ENCODE peak calls at places on chromosomes 4 and X, in eight cellular contexts. A, B, I, Q, D, U, L and C are unnamed samples.

GRCh38 chr4:63618883-63619573 is 790.2 kb downstream of the TECRL start:
- DNase-seq in Q (peak; percentile 0), A (no peak), U (no peak), L (no peak), I (no peak), B (no peak), D (no peak), C (no peak)

GRCh38 chr4:164596318-164596878 is 157.5 kb upstream of the SMIM31 start:
- DNase-seq in U (no peak), A (no peak), L (no peak), Q (no peak), I (no peak), B (no peak), D (no peak), C (no peak)

GRCh38 chrX:264634-265455 is 16.3 kb upstream of the PLCXD1 start:
- DNase-seq in L (no peak), I (no peak), D (no peak), Q (peak; percentile 67), A (peak; percentile 35), U (no peak), B (no peak), C (peak; percentile 47)

GRCh38 chrX:2658585-2659292 is 32.4 kb upstream of the CD99 start:
- DNase-seq in A (no peak), Q (no peak), B (no peak), D (no peak), U (no peak), I (no peak), L (no peak), C (peak; percentile 41)

GRCh38 chrX:103362504-103362903 is 6.2 kb downstream of the TCEAL9 start:
- DNase-seq in U (no peak), B (no peak), I (no peak), A (no peak), Q (peak; percentile 20), D (no peak), L (no peak), C (no peak)

GRCh38 chrX:130049821-130050220 is 60.5 kb downstream of the ELF4 start:
- DNase-seq in D (no peak), I (no peak), B (no peak), L (no peak), A (no peak), U (no peak), Q (no peak), C (no peak)

GRCh38 chr4:48296330-48296729 is 26.7 kb upstream of the TEC start:
- DNase-seq in Q (no peak), B (no peak), A (no peak), U (no peak), D (peak; percentile 85), L (no peak), I (no peak), C (no peak)

GRCh38 chr4:87442889-87443288 is 20.5 kb downstream of the NUDT9 start:
- DNase-seq in I (no peak), D (no peak), A (no peak), U (no peak), Q (no peak), L (no peak), B (no peak), C (no peak)

GRCh38 chrX:1327651-1328304 is 8.8 kb upstream of the IL3RA start:
- DNase-seq in U (no peak), D (no peak), I (no peak), Q (no peak), B (no peak), A (no peak), L (no peak), C (no peak)

GRCh38 chr4:129355529-129355928 is 259.6 kb downstream of the C4orf33 start:
- DNase-seq in Q (peak; percentile 52), A (no peak), U (no peak), I (no peak), B (no peak), L (no peak), D (no peak), C (no peak)

GRCh38 chr4:27638163-27638915 is 777.7 kb downstream of the STIM2 start:
- DNase-seq in D (no peak), L (no peak), I (no peak), A (no peak), B (no peak), U (no peak), Q (peak; percentile 53), C (no peak)

GRCh38 chr4:138390286-138390685 is 148.1 kb upstream of the SLC7A11 start:
- DNase-seq in A (no peak), U (no peak), B (no peak), L (no peak), Q (peak; percentile 17), D (no peak), I (no peak), C (no peak)

GRCh38 chrX:2928583-2929434 is at the start of gene ARSD:
- DNase-seq in A (peak; percentile 96), Q (peak; percentile 86), L (peak; percentile 94), B (peak; percentile 79), D (no peak), I (peak; percentile 6), U (peak; percentile 87), C (peak; percentile 84)

GRCh38 chrX:70092247-70092646 is 30.0 kb downstream of the OTUD6A start:
- DNase-seq in Q (no peak), B (no peak), D (no peak), L (no peak), A (no peak), I (no peak), U (no peak), C (no peak)

DNA sequence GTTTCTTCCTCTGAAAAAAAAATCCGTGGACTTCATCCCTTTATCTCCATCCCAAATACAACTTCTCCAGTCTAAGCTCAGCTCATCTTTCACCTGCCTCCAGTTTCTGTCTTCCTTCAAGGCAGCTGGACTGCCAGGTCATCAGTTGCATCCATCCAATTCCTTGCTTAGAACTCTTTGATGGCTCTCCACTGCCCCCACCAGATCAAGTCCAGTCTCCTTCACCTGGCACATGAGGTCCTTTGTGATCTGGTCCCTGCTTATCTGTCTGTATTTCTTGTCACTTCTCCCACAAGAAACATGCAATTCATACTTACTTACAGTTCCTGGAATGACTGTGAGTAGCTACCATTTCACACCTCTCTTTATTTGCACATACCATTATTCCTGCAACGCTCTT is 33.8 kb downstream of the OTUD6A start:
- DNase-seq in U (no peak), L (no peak), Q (peak; percentile 44), A (no peak), I (no peak), D (no peak), B (no peak), C (peak; percentile 4)
- TF ChIP-seq CTCF in U (no peak), L (peak; percentile 21), Q (peak; percentile 31), A (no peak), I (no peak), D (no peak), B (peak; percentile 18), C (no peak)

GRCh38 chr4:1561286-1561990 is 122.7 kb downstream of the FAM53A start:
- DNase-seq in Q (no peak), I (no peak), B (no peak), L (no peak), U (no peak), A (no peak), D (no peak), C (no peak)

GRCh38 chr4:1562771-1563170 is 121.3 kb downstream of the FAM53A start:
- DNase-seq in D (no peak), L (no peak), I (no peak), Q (no peak), A (no peak), B (no peak), U (no peak), C (no peak)

GRCh38 chr4:1563241-1563640 is 120.9 kb downstream of the FAM53A start:
- DNase-seq in D (no peak), Q (no peak), A (no peak), B (no peak), I (no peak), U (no peak), L (no peak), C (no peak)

GRCh38 chr4:1563768-1564485 is 120.2 kb downstream of the FAM53A start:
- DNase-seq in B (no peak), I (no peak), U (no peak), Q (no peak), A (no peak), L (no peak), D (no peak), C (no peak)

DNA sequence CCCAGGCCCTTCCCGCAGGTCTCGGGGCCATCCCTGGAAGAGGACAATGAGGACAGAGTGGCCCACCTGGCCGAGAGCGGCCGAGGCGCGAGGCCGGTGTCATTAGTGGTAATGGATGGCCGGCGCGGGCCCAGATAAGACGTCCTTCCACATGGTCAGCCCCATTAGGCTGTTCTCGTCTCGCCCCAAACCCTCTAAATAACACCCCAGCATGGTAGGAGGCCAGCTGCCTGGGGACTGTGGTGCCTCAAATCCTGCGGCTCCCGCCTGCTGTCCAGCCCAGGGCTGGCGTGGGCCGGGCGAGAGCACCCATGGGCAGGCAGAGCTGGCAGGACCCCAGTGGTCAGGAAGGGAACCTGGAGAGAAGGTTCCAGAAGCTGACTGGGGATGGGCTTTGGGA is 121.7 kb downstream of the FAM53A start:
- DNase-seq in A (no peak), Q (no peak), B (no peak), I (no peak), L (no peak), D (no peak), U (no peak), C (no peak)
- TF ChIP-seq CTCF in A (no peak), Q (no peak), B (no peak), I (no peak), L (no peak), D (no peak), U (no peak), C (no peak)

GRCh38 chrX:78092296-78092695 is 11.8 kb upstream of the PGK1 start:
- DNase-seq in I (no peak), Q (peak; percentile 82), A (no peak), B (peak; percentile 37), U (no peak), L (no peak), D (peak; percentile 22), C (no peak)
- TF ChIP-seq CTCF in I (no peak), Q (peak; percentile 39), A (no peak), B (peak; percentile 69), U (no peak), L (peak; percentile 44), D (peak; percentile 52), C (peak; percentile 3)

DNA sequence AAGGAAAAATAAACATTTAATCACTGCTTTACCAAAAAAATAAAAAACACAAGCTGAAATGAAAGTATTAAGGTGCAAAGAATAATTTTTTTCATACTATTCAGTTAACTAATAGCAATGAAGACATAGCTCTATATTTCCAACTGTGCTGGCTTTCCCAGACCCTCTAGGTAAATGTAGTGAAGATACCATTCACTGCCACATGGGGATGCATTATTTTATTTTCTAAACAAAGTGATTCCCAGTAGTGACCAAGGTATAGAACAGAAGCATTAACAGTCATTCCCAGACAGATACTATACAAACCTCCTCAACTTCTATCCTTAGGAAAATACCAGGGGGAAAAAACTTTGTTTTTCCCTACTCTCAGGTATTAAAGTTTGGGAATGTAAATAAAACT is 39.4 kb downstream of the ANTXR2 start:
- DNase-seq in L (no peak), A (no peak), Q (no peak), D (no peak), U (no peak), B (no peak), I (no peak), C (no peak)
- TF ChIP-seq CTCF in L (no peak), A (no peak), Q (no peak), D (no peak), U (no peak), B (no peak), I (no peak), C (no peak)

GRCh38 chrX:40671126-40671525 is 23.8 kb upstream of the CXorf38 start:
- DNase-seq in L (no peak), D (no peak), B (no peak), U (no peak), Q (no peak), I (no peak), A (no peak), C (no peak)
- TF ChIP-seq CTCF in L (no peak), D (no peak), B (no peak), U (no peak), Q (no peak), I (no peak), A (no peak), C (no peak)